ENCODE peak calls at places on chromosomes 2 and 18, in six cellular contexts. B is neural progenitor cell, E is left lung, Z is lower lobe of right lung, S is colonic mucosa, Y is foreskin keratinocyte. C is an unnamed sample. For H3K4me1, the result is how much of the 10 kb centered on the place peaks cover.

GRCh38 chr2:156156580-156156979 is 175.9 kb downstream of the NR4A2 start:
- DNase-seq in B (peak), E (no peak), Z (no peak), S (peak), Y (no peak), C (peak)

GRCh38 chr2:150480971-150481830 is 6.3 kb downstream of the RND3 start:
- DNase-seq in B (no peak), E (no peak), Z (no peak), S (no peak), Y (peak), C (no peak)

GRCh38 chr2:219706823-219707281 is 79.4 kb downstream of the SLC4A3 start:
- DNase-seq in B (no peak), E (no peak), Z (no peak), S (no peak), Y (no peak), C (no peak)

GRCh38 chr2:16005819-16006536 is 65.6 kb downstream of the MYCN start:
- DNase-seq in B (no peak), E (peak), Z (peak), S (peak), Y (peak), C (no peak)

GRCh38 chr2:34316788-34317187 is 717.7 kb upstream of the FAM98A start:
- DNase-seq in B (no peak), E (no peak), Z (no peak), S (no peak), Y (no peak), C (no peak)

GRCh38 chr2:84959045-84959493 is 11.9 kb upstream of the KCMF1 start:
- DNase-seq in B (no peak), E (no peak), Z (no peak), S (no peak), Y (peak), C (peak)

GRCh38 chr2:10686176-10686575 is 3.6 kb downstream of the NOL10 start:
- DNase-seq in B (no peak), E (no peak), Z (no peak), S (no peak), Y (no peak), C (peak)

GRCh38 chr2:222302178-222303018 is 3.6 kb upstream of the PAX3 start:
- DNase-seq in B (peak), E (no peak), Z (no peak), S (no peak), Y (no peak), C (no peak)

GRCh38 chr18:12038082-12038660 is 55.5 kb upstream of the ANKRD62 start:
- DNase-seq in B (peak), E (no peak), Z (no peak), S (peak), Y (no peak), C (peak)

GRCh38 chr2:174636979-174637378 is 39.4 kb upstream of the WIPF1 start:
- DNase-seq in B (no peak), E (no peak), Z (no peak), S (no peak), Y (no peak), C (no peak)
- TF ChIP-seq CTCF in B (no peak), E (no peak), Z (no peak), S (no peak), Y (no peak), C (no peak)

DNA sequence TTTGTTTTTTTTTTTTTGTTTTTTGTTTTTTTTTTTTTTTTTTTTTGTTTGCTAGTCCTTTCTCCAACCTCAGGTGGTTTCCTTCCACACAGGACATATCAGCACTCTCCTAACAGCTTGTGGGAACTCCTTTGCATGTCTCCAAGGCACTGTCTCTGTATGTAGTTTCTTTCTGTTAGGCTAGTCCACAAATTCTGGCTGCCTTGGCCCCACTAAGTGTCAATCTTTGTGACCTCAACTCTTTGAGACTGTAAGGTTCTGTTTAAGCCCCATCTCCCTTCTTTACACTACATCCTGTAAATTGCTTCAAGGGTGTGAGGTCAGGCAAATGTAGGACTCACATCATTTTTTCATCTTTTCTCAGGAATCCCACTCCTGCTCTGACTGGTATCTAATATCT is 85.1 kb downstream of the NCOA1 start:
- DNase-seq in B (no peak), E (no peak), Z (no peak), S (no peak), Y (no peak), C (no peak)
- H3K4me1 ChIP-seq in B (under half), E (under half), Z (under half), S (under half), Y (under half), C (half or more)

DNA sequence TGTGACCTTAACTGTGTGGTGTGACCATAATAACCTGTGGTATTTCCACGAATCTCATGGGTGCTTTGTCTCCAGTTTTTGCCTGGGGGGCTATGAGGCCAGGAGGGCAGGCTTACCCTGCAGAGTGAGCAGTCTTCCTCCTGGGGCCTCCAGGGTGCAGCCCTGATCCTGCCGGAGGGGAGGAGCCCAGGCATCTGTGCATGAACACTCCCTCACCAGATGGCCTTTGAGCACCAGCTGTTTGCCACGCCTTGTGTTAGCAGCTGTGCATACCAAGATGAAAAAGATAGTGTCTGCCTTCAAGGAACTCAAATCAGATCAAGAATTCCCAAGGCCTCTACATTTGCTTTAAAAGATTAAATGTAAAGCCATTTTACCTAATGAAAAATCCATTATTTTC is 75.0 kb upstream of the RBM44 start:
- DNase-seq in B (peak), E (no peak), Z (no peak), S (peak), Y (peak), C (peak)
- TF ChIP-seq CTCF in B (no peak), E (no peak), Z (no peak), S (no peak), Y (peak), C (no peak)

DNA sequence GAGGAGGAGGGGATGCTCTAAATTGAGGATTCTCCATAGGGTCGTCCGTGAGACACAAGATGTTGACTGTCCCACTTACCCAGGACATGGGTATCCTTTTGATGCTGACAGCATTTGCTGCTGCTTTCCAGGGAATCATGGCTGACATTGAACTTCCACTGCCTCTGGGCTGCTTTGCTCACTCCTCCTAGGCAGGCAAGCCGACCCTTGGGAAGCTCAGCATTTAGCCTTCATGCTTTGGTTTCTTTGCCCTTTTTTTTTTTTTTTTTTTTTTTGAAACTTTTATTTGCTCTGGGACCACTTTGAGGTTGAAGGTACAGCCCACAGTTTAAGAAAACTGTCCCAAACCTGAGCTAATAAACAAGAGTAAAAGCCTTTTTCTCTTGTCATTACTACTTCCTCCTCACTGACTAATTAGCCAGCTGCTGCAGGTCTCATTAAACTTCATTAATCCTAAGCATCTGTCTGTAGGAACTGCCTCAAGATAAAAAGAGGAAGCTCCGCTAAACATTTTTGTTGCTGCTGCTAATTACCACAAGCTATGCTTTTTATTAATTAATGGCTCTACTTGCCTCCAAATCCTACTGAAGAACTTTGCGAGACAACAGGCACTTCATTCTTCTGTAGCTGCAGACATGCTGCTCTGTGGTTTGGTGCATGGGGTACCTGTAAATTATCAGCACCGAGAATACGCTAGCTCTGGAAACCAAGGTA is 125.4 kb downstream of the SPTBN1 start:
- DNase-seq in B (no peak), E (no peak), Z (no peak), S (no peak), Y (no peak), C (no peak)
- H3K4me1 ChIP-seq in B (under half), E (under half), Z (half or more), S (under half), Y (under half), C (half or more)

DNA sequence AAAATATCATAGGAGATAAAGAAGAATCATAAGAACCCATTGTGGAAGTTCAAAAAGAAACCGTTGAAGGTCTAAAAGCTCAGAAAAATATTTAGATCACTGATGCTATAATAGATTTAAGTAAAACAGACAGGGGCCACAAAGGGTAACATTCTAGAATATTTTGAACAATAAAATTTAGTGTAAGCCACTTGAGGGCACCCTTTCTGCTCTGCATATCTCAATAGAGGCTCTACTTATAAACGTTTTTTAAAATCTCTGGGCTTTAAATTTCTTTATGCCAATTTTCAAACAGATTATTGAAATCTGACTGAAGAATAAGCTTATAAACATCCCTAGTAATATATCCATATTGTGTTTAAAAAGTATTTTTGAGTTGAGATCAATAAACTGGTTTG is 57.6 kb upstream of the IL1RL1 start:
- DNase-seq in B (no peak), E (no peak), Z (no peak), S (no peak), Y (no peak), C (no peak)
- TF ChIP-seq CTCF in B (no peak), E (no peak), Z (no peak), S (no peak), Y (peak), C (no peak)

GRCh38 chr2:231547315-231548110 is 17.3 kb upstream of the NMUR1 start:
- DNase-seq in B (no peak), E (no peak), Z (no peak), S (no peak), Y (no peak), C (no peak)

GRCh38 chr2:231549446-231550239 is 19.4 kb upstream of the NMUR1 start:
- DNase-seq in B (no peak), E (no peak), Z (peak), S (no peak), Y (no peak), C (no peak)

GRCh38 chr2:231545105-231545902 is 15.1 kb upstream of the NMUR1 start:
- DNase-seq in B (no peak), E (peak), Z (peak), S (peak), Y (no peak), C (peak)

GRCh38 chr2:231548752-231549151 is 18.5 kb upstream of the NMUR1 start:
- DNase-seq in B (no peak), E (no peak), Z (no peak), S (no peak), Y (no peak), C (no peak)

GRCh38 chr2:231546014-231546413 is 15.8 kb upstream of the NMUR1 start:
- DNase-seq in B (no peak), E (no peak), Z (peak), S (no peak), Y (no peak), C (no peak)
- H3K4me1 ChIP-seq in B (under half), E (under half), Z (under half), S (under half), Y (under half), C (under half)

DNA sequence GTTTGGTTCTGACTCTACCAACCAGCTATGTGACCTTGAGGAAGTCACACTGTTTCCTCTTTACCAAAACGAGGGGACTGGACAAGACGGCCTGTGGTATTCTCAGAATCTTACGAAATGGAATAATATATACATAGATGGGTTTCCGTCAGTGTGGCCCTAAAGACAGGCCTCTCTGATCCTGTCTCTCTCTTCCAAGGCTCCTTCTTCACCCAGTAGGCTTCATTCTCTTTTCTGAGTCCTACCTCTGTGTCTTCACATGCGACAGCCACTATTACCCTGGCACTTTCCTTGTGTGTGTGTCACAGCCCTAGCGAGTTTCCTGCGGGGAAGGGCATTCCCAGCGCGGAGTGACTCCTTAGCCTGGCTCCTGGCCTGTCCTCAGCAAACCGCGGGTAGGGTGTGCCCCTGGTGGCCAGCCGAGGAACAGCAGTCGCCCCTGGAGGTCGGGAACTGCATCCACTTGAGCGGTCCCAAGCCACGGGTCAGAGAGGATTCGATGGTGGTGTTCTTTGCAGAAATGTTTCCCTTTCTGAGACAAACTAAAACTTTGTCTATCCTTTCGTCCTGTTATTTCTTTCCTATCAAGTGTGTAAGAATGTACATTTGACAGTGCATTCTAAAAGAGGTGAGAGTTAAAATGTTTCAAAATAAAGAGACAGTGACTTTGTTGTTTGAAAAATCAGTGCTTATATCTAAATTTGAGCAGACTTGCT is 63.3 kb downstream of the RAB31 start:
- DNase-seq in B (peak), E (peak), Z (peak), S (peak), Y (no peak), C (peak)
- TF ChIP-seq CTCF in B (peak), E (peak), Z (peak), S (peak), Y (peak), C (peak)

DNA sequence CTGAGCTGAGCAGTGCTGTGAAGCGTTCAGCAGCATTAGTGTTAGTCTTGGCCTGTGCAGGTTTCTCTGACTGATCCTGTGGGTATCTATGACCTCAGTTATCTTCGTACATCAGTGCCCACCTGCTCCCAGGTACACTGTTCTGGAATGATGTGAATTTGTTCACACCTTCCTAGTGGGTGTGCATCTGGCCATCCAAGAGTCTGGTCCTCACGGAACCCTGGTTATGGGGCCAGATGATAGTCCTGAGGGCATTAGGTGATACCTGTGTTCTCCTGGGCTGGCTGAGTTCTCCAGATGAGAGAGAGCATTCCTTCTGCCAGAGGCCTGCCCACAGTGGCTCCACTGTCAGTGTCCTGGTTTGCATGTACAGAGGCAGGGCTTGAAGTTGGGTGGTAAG is 57.2 kb downstream of the INPP4A start:
- DNase-seq in B (no peak), E (no peak), Z (no peak), S (no peak), Y (no peak), C (no peak)
- H3K4me1 ChIP-seq in B (under half), E (under half), Z (half or more), S (under half), Y (under half), C (under half)